ENCODE peak calls at places on chromosomes 1 and 21, in ten cellular contexts. T, W, X, N, G, P, H, L, O and K are unnamed samples.

GRCh38 chr21:45154511-45155508 is 80.4 kb downstream of the ADARB1 start:
- DNase-seq in T (peak; percentile 51), W (peak; percentile 46), X (peak; percentile 74), N (no peak), G (no peak), P (no peak), H (no peak), L (no peak), O (peak; percentile 57), K (no peak)

GRCh38 chr1:29805122-29805895 is 569.0 kb downstream of the PTPRU start:
- DNase-seq in T (peak; percentile 23), W (no peak), X (no peak), N (no peak), G (no peak), P (no peak), H (no peak), L (no peak), O (no peak), K (no peak)

GRCh38 chr1:32063261-32063681 is 9.5 kb upstream of the TMEM39B start:
- DNase-seq in T (peak; percentile 55), W (peak; percentile 67), X (peak; percentile 74), N (peak; percentile 46), G (no peak), P (peak; percentile 38), H (peak; percentile 48), L (no peak), O (peak; percentile 27), K (no peak)

GRCh38 chr1:74937176-74937575 is 197.0 kb upstream of the LHX8 start:
- DNase-seq in T (peak; percentile 67), W (no peak), X (no peak), N (no peak), G (no peak), P (no peak), H (no peak), L (no peak), O (no peak), K (no peak)

GRCh38 chr21:18249542-18250152 is 5.0 kb downstream of the CHODL start:
- DNase-seq in T (no peak), W (no peak), X (no peak), N (no peak), G (no peak), P (no peak), H (no peak), L (no peak), O (no peak), K (no peak)

GRCh38 chr1:91314643-91315042 is 90.0 kb downstream of the HFM1 start:
- DNase-seq in T (no peak), W (peak; percentile 2), X (no peak), N (no peak), G (no peak), P (no peak), H (no peak), L (no peak), O (no peak), K (no peak)

GRCh38 chr1:4428711-4429110 is 225.7 kb upstream of the AJAP1 start:
- DNase-seq in T (no peak), W (no peak), X (no peak), N (no peak), G (no peak), P (no peak), H (no peak), L (no peak), O (no peak), K (no peak)

GRCh38 chr1:151192047-151192446 is 2.0 kb upstream of the VPS72 start:
- DNase-seq in T (no peak), W (no peak), X (no peak), N (no peak), G (no peak), P (no peak), H (no peak), L (no peak), O (no peak), K (no peak)

GRCh38 chr1:245537992-245538391 is 383.2 kb downstream of the KIF26B start:
- DNase-seq in T (no peak), W (peak; percentile 64), X (peak; percentile 49), N (no peak), G (no peak), P (no peak), H (no peak), L (no peak), O (no peak), K (no peak)

GRCh38 chr1:85628791-85629531 is 48.4 kb downstream of the CCN1 start:
- DNase-seq in T (no peak), W (peak; percentile 57), X (peak; percentile 93), N (no peak), G (no peak), P (peak; percentile 92), H (no peak), L (no peak), O (no peak), K (peak; percentile 79)

GRCh38 chr1:79899914-79900313 is 893.4 kb upstream of the ADGRL4 start:
- DNase-seq in T (no peak), W (peak; percentile 97), X (peak; percentile 99), N (no peak), G (no peak), P (peak; percentile 97), H (no peak), L (no peak), O (no peak), K (no peak)

GRCh38 chr1:178121883-178122282 is 28.0 kb downstream of the RASAL2 start:
- DNase-seq in T (no peak), W (no peak), X (no peak), N (no peak), G (no peak), P (no peak), H (no peak), L (no peak), O (no peak), K (no peak)

GRCh38 chr1:15282038-15282437 is 35.0 kb downstream of the FHAD1 start:
- DNase-seq in T (no peak), W (no peak), X (no peak), N (no peak), G (no peak), P (no peak), H (peak; percentile 47), L (no peak), O (no peak), K (no peak)

GRCh38 chr1:153560771-153561170 is 4.9 kb downstream of the S100A2 start:
- DNase-seq in T (no peak), W (no peak), X (no peak), N (no peak), G (no peak), P (no peak), H (no peak), L (no peak), O (no peak), K (no peak)

DNA sequence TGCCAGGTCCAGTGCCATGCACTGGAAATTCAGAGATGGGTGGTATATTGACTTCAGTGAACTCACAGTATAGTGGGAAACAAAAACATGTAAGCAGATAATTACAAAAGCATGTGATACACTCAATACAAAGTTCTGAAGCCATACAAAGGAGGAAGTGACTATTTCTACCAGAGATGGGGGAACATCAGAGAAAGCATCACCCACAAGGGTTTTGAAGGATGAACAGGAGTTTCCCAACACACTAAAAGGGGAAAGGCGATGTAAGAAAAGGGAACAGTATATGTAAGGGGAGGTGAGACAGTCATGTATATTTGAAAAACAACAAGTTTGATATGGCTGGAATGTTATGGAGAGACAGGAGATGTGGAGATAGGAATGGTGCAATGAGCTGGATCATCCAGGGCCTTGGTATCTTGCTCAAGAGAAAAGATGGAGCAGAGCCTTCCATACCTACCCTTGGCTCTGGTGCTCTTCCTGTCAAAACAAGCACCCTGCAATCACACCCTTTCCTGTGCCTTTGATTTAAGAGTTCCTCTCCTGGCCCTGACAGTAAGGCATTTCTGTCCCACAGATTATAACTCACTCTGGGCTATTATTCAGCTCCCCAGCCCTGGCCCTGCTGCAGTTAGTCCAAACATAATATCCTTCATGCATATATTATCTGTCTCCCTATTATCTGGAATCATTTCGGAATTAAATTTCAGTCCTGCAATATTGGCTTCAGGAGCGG is 60.5 kb downstream of the DMAP1 start:
- DNase-seq in T (no peak), W (no peak), X (no peak), N (no peak), G (no peak), P (no peak), H (no peak), L (no peak), O (no peak), K (no peak)
- H3K4me3 ChIP-seq in T (no peak overlapping the region), W (no peak overlapping the region), X (no peak overlapping the region), N (no peak overlapping the region), G (no peak overlapping the region), P (no peak overlapping the region), H (no peak overlapping the region), L (no peak overlapping the region), O (no peak overlapping the region), K (no peak overlapping the region)

DNA sequence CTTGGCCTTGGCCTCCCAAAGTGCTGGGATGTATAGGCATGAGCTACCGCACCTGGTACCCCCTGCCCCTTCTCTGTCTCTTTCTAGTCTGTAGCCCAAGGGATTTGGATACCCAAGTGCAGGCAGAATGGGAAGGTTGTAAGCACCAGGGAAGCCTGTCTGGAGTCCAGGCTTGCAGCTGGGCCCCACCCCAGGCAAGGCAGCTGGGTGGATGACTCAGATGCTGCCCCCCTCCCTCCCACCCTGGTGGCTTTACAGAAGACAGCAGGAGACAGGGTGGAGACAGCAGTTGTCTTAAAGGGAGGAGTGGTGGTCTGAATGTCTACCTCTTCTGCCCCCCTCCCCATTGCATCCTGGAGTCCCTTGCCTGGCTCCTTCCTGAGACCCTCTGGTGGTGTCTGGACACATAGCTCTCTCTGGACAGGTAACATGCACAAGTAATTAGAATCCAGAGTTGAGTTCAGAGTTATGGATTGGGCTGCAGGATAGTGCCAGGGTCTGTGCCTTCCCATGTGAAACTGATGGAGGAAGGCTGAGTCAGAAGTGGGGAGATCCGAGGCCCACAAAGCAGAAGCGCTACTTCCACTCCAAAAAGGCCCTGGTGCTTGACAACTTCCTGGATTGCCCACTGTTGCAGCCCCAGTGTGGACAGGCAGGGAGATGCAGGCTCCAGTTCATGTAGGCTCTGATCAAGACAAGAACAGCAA is 5.1 kb downstream of the LMNA start:
- DNase-seq in T (no peak), W (peak; percentile 85), X (peak; percentile 69), N (peak; percentile 69), G (no peak), P (no peak), H (no peak), L (no peak), O (no peak), K (no peak)
- H3K4me3 ChIP-seq in T (no peak overlapping the region), W (peak overlapping the region; percentile 99), X (peak overlapping the region; percentile 100), N (no peak overlapping the region), G (no peak overlapping the region), P (peak overlapping the region; percentile 46), H (peak overlapping the region; percentile 100), L (peak overlapping the region; percentile 89), O (no peak overlapping the region), K (peak overlapping the region; percentile 93)

DNA sequence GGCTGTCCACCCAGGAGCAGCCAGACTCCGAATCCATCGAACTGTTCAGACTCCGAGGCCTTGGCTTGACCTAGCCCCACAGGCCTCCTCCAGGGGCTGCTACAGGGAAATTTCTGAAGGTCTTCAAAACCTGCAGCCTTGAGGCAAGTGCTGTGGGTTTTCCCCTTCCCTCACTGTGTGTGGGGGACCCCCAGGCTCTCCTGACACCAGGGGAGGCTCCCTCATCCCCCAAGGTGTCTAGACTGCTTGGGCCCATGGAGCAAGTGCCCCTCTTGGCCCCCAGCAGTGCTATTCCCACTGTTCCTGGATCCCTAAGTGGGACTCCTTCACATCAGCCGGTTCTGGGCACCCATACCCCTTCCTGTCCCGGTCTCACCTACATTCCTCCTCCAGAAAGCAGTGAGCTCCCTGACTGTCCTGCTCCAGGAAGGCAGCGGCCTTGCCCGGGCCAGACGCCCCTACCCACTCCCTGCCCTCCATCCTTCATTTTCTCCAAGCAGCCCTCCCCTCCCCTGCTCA is 814 bp downstream of the PAQR7 start:
- DNase-seq in T (no peak), W (no peak), X (no peak), N (no peak), G (peak; percentile 16), P (no peak), H (no peak), L (no peak), O (no peak), K (no peak)
- H3K4me3 ChIP-seq in T (peak overlapping the region; percentile 45), W (peak overlapping the region; percentile 63), X (peak overlapping the region; percentile 78), N (peak overlapping the region; percentile 76), G (peak overlapping the region; percentile 40), P (peak overlapping the region; percentile 69), H (peak overlapping the region; percentile 82), L (peak overlapping the region; percentile 85), O (peak overlapping the region; percentile 64), K (peak overlapping the region; percentile 80)

GRCh38 chr1:118989878-118990378 is 1.8 kb upstream of the TBX15 start:
- DNase-seq in T (no peak), W (peak; percentile 84), X (peak; percentile 58), N (no peak), G (no peak), P (no peak), H (no peak), L (no peak), O (no peak), K (no peak)
- H3K4me3 ChIP-seq in T (no peak overlapping the region), W (peak overlapping the region; percentile 2), X (peak overlapping the region; percentile 70), N (no peak overlapping the region), G (no peak overlapping the region), P (no peak overlapping the region), H (no peak overlapping the region), L (no peak overlapping the region), O (no peak overlapping the region), K (no peak overlapping the region)